ENCODE peak calls at places on chromosomes 16 and 17, in nine cellular contexts. One of them, this sample, is unnamed.

GRCh38 chr16:57409870-57410585 is 5.5 kb downstream of the CCL17 start:
- DNase-seq in SHP77: no peak
- DNase-seq in HTR-8/SVneo: no peak
- DNase-seq in IMR-90: no peak
- DNase-seq in stimulated activated CD4-positive, alpha-beta T cell treated with anti-CD3 and anti-CD28 coated beads, Interleukin-1b, Interleukin-23, amount 100 ng/mL, for 4 hours: no peak
- DNase-seq in CD8-positive, alpha-beta memory T cell: no peak
- DNase-seq in neuronal stem cell: no peak
- DNase-seq in T-cell: no peak
- DNase-seq in BJ: no peak
- DNase-seq in this sample: no peak

GRCh38 chr16:68724797-68725196 is 12.3 kb upstream of the CDH1 start:
- DNase-seq in stimulated activated CD4-positive, alpha-beta T cell treated with anti-CD3 and anti-CD28 coated beads, Interleukin-1b, Interleukin-23, amount 100 ng/mL, for 4 hours: no peak
- DNase-seq in BJ: no peak
- DNase-seq in IMR-90: no peak
- DNase-seq in SHP77: no peak
- DNase-seq in CD8-positive, alpha-beta memory T cell: no peak
- DNase-seq in HTR-8/SVneo: no peak
- DNase-seq in T-cell: no peak
- DNase-seq in neuronal stem cell: no peak
- DNase-seq in this sample: no peak

GRCh38 chr16:660459-661183 is 7.3 kb upstream of the RHOT2 start:
- DNase-seq in CD8-positive, alpha-beta memory T cell: peak
- DNase-seq in HTR-8/SVneo: no peak
- DNase-seq in BJ: no peak
- DNase-seq in IMR-90: peak
- DNase-seq in neuronal stem cell: peak
- DNase-seq in stimulated activated CD4-positive, alpha-beta T cell treated with anti-CD3 and anti-CD28 coated beads, Interleukin-1b, Interleukin-23, amount 100 ng/mL, for 4 hours: peak
- DNase-seq in T-cell: peak
- DNase-seq in SHP77: peak
- DNase-seq in this sample: peak

GRCh38 chr16:47956881-47957280 is 198.9 kb downstream of the ABCC12 start:
- DNase-seq in neuronal stem cell: no peak
- DNase-seq in IMR-90: no peak
- DNase-seq in CD8-positive, alpha-beta memory T cell: no peak
- DNase-seq in stimulated activated CD4-positive, alpha-beta T cell treated with anti-CD3 and anti-CD28 coated beads, Interleukin-1b, Interleukin-23, amount 100 ng/mL, for 4 hours: no peak
- DNase-seq in HTR-8/SVneo: no peak
- DNase-seq in T-cell: no peak
- DNase-seq in SHP77: no peak
- DNase-seq in BJ: no peak
- DNase-seq in this sample: no peak

GRCh38 chr17:64378890-64379354 is 11.7 kb downstream of the PECAM1 start:
- DNase-seq in neuronal stem cell: no peak
- DNase-seq in SHP77: peak
- DNase-seq in CD8-positive, alpha-beta memory T cell: no peak
- DNase-seq in BJ: no peak
- DNase-seq in IMR-90: no peak
- DNase-seq in stimulated activated CD4-positive, alpha-beta T cell treated with anti-CD3 and anti-CD28 coated beads, Interleukin-1b, Interleukin-23, amount 100 ng/mL, for 4 hours: no peak
- DNase-seq in T-cell: no peak
- DNase-seq in HTR-8/SVneo: no peak
- DNase-seq in this sample: no peak

GRCh38 chr16:89002851-89003830 is 26.1 kb upstream of the CBFA2T3 start:
- DNase-seq in stimulated activated CD4-positive, alpha-beta T cell treated with anti-CD3 and anti-CD28 coated beads, Interleukin-1b, Interleukin-23, amount 100 ng/mL, for 4 hours: no peak
- DNase-seq in IMR-90: no peak
- DNase-seq in SHP77: no peak
- DNase-seq in neuronal stem cell: no peak
- DNase-seq in BJ: no peak
- DNase-seq in CD8-positive, alpha-beta memory T cell: no peak
- DNase-seq in HTR-8/SVneo: no peak
- DNase-seq in T-cell: no peak
- DNase-seq in this sample: no peak

GRCh38 chr17:199806-200603 is 18.6 kb upstream of the DOC2B start:
- DNase-seq in CD8-positive, alpha-beta memory T cell: no peak
- DNase-seq in T-cell: no peak
- DNase-seq in IMR-90: no peak
- DNase-seq in HTR-8/SVneo: no peak
- DNase-seq in stimulated activated CD4-positive, alpha-beta T cell treated with anti-CD3 and anti-CD28 coated beads, Interleukin-1b, Interleukin-23, amount 100 ng/mL, for 4 hours: no peak
- DNase-seq in SHP77: peak
- DNase-seq in neuronal stem cell: no peak
- DNase-seq in BJ: no peak
- DNase-seq in this sample: no peak

GRCh38 chr17:75679706-75680201 is 12.6 kb downstream of the SAP30BP start:
- DNase-seq in HTR-8/SVneo: peak
- DNase-seq in neuronal stem cell: no peak
- DNase-seq in CD8-positive, alpha-beta memory T cell: no peak
- DNase-seq in IMR-90: no peak
- DNase-seq in SHP77: no peak
- DNase-seq in T-cell: no peak
- DNase-seq in BJ: peak
- DNase-seq in stimulated activated CD4-positive, alpha-beta T cell treated with anti-CD3 and anti-CD28 coated beads, Interleukin-1b, Interleukin-23, amount 100 ng/mL, for 4 hours: no peak
- DNase-seq in this sample: no peak

GRCh38 chr17:2485543-2485942 is 26.1 kb downstream of the METTL16 start:
- DNase-seq in IMR-90: no peak
- DNase-seq in T-cell: no peak
- DNase-seq in stimulated activated CD4-positive, alpha-beta T cell treated with anti-CD3 and anti-CD28 coated beads, Interleukin-1b, Interleukin-23, amount 100 ng/mL, for 4 hours: no peak
- DNase-seq in BJ: no peak
- DNase-seq in CD8-positive, alpha-beta memory T cell: no peak
- DNase-seq in HTR-8/SVneo: no peak
- DNase-seq in SHP77: no peak
- DNase-seq in neuronal stem cell: no peak
- DNase-seq in this sample: no peak

GRCh38 chr17:70168044-70168978 is 1.0 kb upstream of the KCNJ2 start:
- DNase-seq in CD8-positive, alpha-beta memory T cell: no peak
- DNase-seq in SHP77: peak
- DNase-seq in T-cell: no peak
- DNase-seq in BJ: peak
- DNase-seq in HTR-8/SVneo: peak
- DNase-seq in neuronal stem cell: peak
- DNase-seq in IMR-90: peak
- DNase-seq in stimulated activated CD4-positive, alpha-beta T cell treated with anti-CD3 and anti-CD28 coated beads, Interleukin-1b, Interleukin-23, amount 100 ng/mL, for 4 hours: no peak
- DNase-seq in this sample: no peak

GRCh38 chr17:45240905-45241314 is 19.2 kb downstream of the FMNL1 start:
- DNase-seq in T-cell: no peak
- DNase-seq in stimulated activated CD4-positive, alpha-beta T cell treated with anti-CD3 and anti-CD28 coated beads, Interleukin-1b, Interleukin-23, amount 100 ng/mL, for 4 hours: no peak
- DNase-seq in SHP77: no peak
- DNase-seq in HTR-8/SVneo: no peak
- DNase-seq in neuronal stem cell: no peak
- DNase-seq in CD8-positive, alpha-beta memory T cell: no peak
- DNase-seq in BJ: no peak
- DNase-seq in IMR-90: no peak
- DNase-seq in this sample: no peak

GRCh38 chr16:11668590-11669379 is 530 bp downstream of the SNN start:
- DNase-seq in BJ: no peak
- DNase-seq in SHP77: no peak
- DNase-seq in stimulated activated CD4-positive, alpha-beta T cell treated with anti-CD3 and anti-CD28 coated beads, Interleukin-1b, Interleukin-23, amount 100 ng/mL, for 4 hours: no peak
- DNase-seq in IMR-90: no peak
- DNase-seq in HTR-8/SVneo: no peak
- DNase-seq in CD8-positive, alpha-beta memory T cell: no peak
- DNase-seq in T-cell: peak
- DNase-seq in neuronal stem cell: peak
- DNase-seq in this sample: no peak

GRCh38 chr17:51097708-51098446 is 22.8 kb downstream of the SPAG9 start:
- DNase-seq in HTR-8/SVneo: no peak
- DNase-seq in IMR-90: no peak
- DNase-seq in stimulated activated CD4-positive, alpha-beta T cell treated with anti-CD3 and anti-CD28 coated beads, Interleukin-1b, Interleukin-23, amount 100 ng/mL, for 4 hours: no peak
- DNase-seq in T-cell: no peak
- DNase-seq in BJ: no peak
- DNase-seq in neuronal stem cell: no peak
- DNase-seq in SHP77: no peak
- DNase-seq in CD8-positive, alpha-beta memory T cell: no peak
- DNase-seq in this sample: no peak

GRCh38 chr16:84197487-84198128 is 6.7 kb downstream of the ADAD2 start:
- DNase-seq in IMR-90: no peak
- DNase-seq in neuronal stem cell: no peak
- DNase-seq in BJ: no peak
- DNase-seq in HTR-8/SVneo: no peak
- DNase-seq in SHP77: no peak
- DNase-seq in T-cell: no peak
- DNase-seq in stimulated activated CD4-positive, alpha-beta T cell treated with anti-CD3 and anti-CD28 coated beads, Interleukin-1b, Interleukin-23, amount 100 ng/mL, for 4 hours: no peak
- DNase-seq in CD8-positive, alpha-beta memory T cell: no peak
- DNase-seq in this sample: no peak

GRCh38 chr17:74619077-74619673 is 4.4 kb downstream of the CD300E start:
- DNase-seq in IMR-90: no peak
- DNase-seq in T-cell: no peak
- DNase-seq in stimulated activated CD4-positive, alpha-beta T cell treated with anti-CD3 and anti-CD28 coated beads, Interleukin-1b, Interleukin-23, amount 100 ng/mL, for 4 hours: no peak
- DNase-seq in CD8-positive, alpha-beta memory T cell: no peak
- DNase-seq in BJ: no peak
- DNase-seq in HTR-8/SVneo: no peak
- DNase-seq in SHP77: no peak
- DNase-seq in neuronal stem cell: no peak
- DNase-seq in this sample: no peak

GRCh38 chr17:2364132-2365116 is 27.1 kb downstream of the SGSM2 start:
- DNase-seq in HTR-8/SVneo: no peak
- DNase-seq in stimulated activated CD4-positive, alpha-beta T cell treated with anti-CD3 and anti-CD28 coated beads, Interleukin-1b, Interleukin-23, amount 100 ng/mL, for 4 hours: no peak
- DNase-seq in CD8-positive, alpha-beta memory T cell: no peak
- DNase-seq in SHP77: no peak
- DNase-seq in IMR-90: no peak
- DNase-seq in T-cell: no peak
- DNase-seq in BJ: no peak
- DNase-seq in neuronal stem cell: no peak
- DNase-seq in this sample: no peak

GRCh38 chr16:15925631-15926030 is 23.8 kb upstream of the ABCC1 start:
- DNase-seq in stimulated activated CD4-positive, alpha-beta T cell treated with anti-CD3 and anti-CD28 coated beads, Interleukin-1b, Interleukin-23, amount 100 ng/mL, for 4 hours: no peak
- DNase-seq in neuronal stem cell: no peak
- DNase-seq in HTR-8/SVneo: no peak
- DNase-seq in IMR-90: no peak
- DNase-seq in CD8-positive, alpha-beta memory T cell: no peak
- DNase-seq in SHP77: no peak
- DNase-seq in BJ: no peak
- DNase-seq in T-cell: no peak
- DNase-seq in this sample: no peak

This sample was measured in RKO.